ENCODE peak calls at places on chromosomes 2 and 18, in five cellular contexts. J is tibial artery; L is heart left ventricle; A is aorta; R is effector memory CD4-positive, alpha-beta T cell. Z is an unnamed sample.

GRCh38 chr2:149931486-149931885 is 343.9 kb upstream of the MMADHC start:
- DNase-seq in A (no peak), R (no peak), J (no peak), L (no peak), Z (no peak)

GRCh38 chr2:231549446-231550239 is 19.4 kb upstream of the NMUR1 start:
- DNase-seq in J (no peak), A (no peak), R (no peak), L (no peak), Z (no peak)

GRCh38 chr18:3579701-3580100 is 129.7 kb downstream of the TGIF1 start:
- DNase-seq in R (no peak), J (no peak), L (no peak), A (no peak), Z (no peak)

GRCh38 chr2:47031909-47032668 is 116.5 kb upstream of the MCFD2 start:
- DNase-seq in L (no peak), J (no peak), A (no peak), R (no peak), Z (no peak)

GRCh38 chr18:56028514-56028913 is 440.5 kb upstream of the TCF4 start:
- DNase-seq in R (no peak), A (no peak), J (no peak), L (no peak), Z (no peak)

GRCh38 chr2:219078126-219078525 is 17.4 kb upstream of the IHH start:
- DNase-seq in L (no peak), A (no peak), J (no peak), R (no peak), Z (no peak)

GRCh38 chr2:185695711-185696110 is 42.9 kb upstream of the FSIP2 start:
- DNase-seq in R (no peak), L (no peak), A (no peak), J (no peak), Z (no peak)

GRCh38 chr2:195535911-195536522 is 121.0 kb upstream of the SLC39A10 start:
- DNase-seq in L (no peak), A (no peak), R (peak; percentile 47), J (no peak), Z (no peak)

GRCh38 chr2:40403233-40403841 is 48.6 kb downstream of the SLC8A1 start:
- DNase-seq in L (no peak), R (no peak), J (no peak), A (no peak), Z (no peak)

GRCh38 chr2:73986085-73986680 is 1.5 kb downstream of the TET3 start:
- DNase-seq in L (no peak), A (no peak), R (no peak), J (no peak), Z (no peak)

GRCh38 chr2:215460682-215461081 is 24.8 kb upstream of the FN1 start:
- DNase-seq in A (no peak), R (no peak), J (no peak), L (no peak), Z (no peak)

GRCh38 chr18:79494936-79495335 is 99.2 kb downstream of the NFATC1 start:
- DNase-seq in R (no peak), L (peak; percentile 22), A (peak; percentile 42), J (peak; percentile 27), Z (no peak)

GRCh38 chr2:44137872-44138551 is 30.7 kb upstream of the PPM1B start:
- DNase-seq in L (no peak), A (no peak), R (no peak), J (no peak), Z (no peak)

GRCh38 chr2:155372969-155373368 is 674.5 kb downstream of the KCNJ3 start:
- DNase-seq in A (no peak), R (no peak), L (no peak), J (no peak), Z (no peak)

GRCh38 chr2:162333968-162334367 is 10.0 kb upstream of the GCA start:
- DNase-seq in A (no peak), J (no peak), L (no peak), R (no peak), Z (no peak)

GRCh38 chr2:44920751-44921150 is 20.8 kb upstream of the SIX3 start:
- DNase-seq in J (no peak), R (no peak), L (no peak), A (no peak), Z (no peak)

GRCh38 chr2:163878718-163879117 is 142.9 kb upstream of the FIGN start:
- DNase-seq in R (no peak), L (no peak), J (no peak), A (no peak), Z (no peak)

GRCh38 chr2:68726608-68727367 is 7.8 kb upstream of the ARHGAP25 start:
- DNase-seq in L (no peak), J (no peak), A (no peak), R (peak; percentile 58), Z (no peak)

GRCh38 chr2:96864343-96865091 is 5.4 kb downstream of the SEMA4C start:
- DNase-seq in A (no peak), R (no peak), L (peak; percentile 69), J (peak; percentile 64), Z (peak; percentile 89)

GRCh38 chr2:170335351-170335750 is 157.4 kb downstream of the MYO3B start:
- DNase-seq in J (no peak), L (no peak), A (no peak), R (no peak), Z (no peak)

GRCh38 chr18:29351171-29351570 is 1174.2 kb upstream of the CDH2 start:
- DNase-seq in R (no peak), A (no peak), J (no peak), L (no peak), Z (no peak)

GRCh38 chr2:25305197-25305596 is 36.5 kb downstream of the DNMT3A start:
- DNase-seq in R (no peak), A (no peak), J (no peak), L (no peak), Z (no peak)

GRCh38 chr2:240983996-240984498 is 14.4 kb upstream of the SNED1 start:
- DNase-seq in L (no peak), R (no peak), A (peak; percentile 75), J (peak; percentile 57), Z (peak; percentile 45)

GRCh38 chr2:36351291-36352023 is 4.1 kb upstream of the CRIM1 start:
- DNase-seq in L (no peak), R (no peak), J (no peak), A (no peak), Z (no peak)

GRCh38 chr2:19355931-19356544 is 2.4 kb downstream of the OSR1 start:
- DNase-seq in L (no peak), A (peak; percentile 80), R (no peak), J (no peak), Z (no peak)
- H3K27ac ChIP-seq in L (no peak overlapping the region), A (peak overlapping the region; percentile 79), R (no peak overlapping the region), J (peak overlapping the region; percentile 96), Z (no peak overlapping the region)

GRCh38 chr2:78290581-78291214 is 734.8 kb upstream of the REG3G start:
- DNase-seq in A (no peak), J (no peak), R (no peak), L (no peak), Z (no peak)
- H3K4me3 ChIP-seq in A (no peak overlapping the region), J (no peak overlapping the region), R (no peak overlapping the region), L (no peak overlapping the region), Z (no peak overlapping the region)

DNA sequence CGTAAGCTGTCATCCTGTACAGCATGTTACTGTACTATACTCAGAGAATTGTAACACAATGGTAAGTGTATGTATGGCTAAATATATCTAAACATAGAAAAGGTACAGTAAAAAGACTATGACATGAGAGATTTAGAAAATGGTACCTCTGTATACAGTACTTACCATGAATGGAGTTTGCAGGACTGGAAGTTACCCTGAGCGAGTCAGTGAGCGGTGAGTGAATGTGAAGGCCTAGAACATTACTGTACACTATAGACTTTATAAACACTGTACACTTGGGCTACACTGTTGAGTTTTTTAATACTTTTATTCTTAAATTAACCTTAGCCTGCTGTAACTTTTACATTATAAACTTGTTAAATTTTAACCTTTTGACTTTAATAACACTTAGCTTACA is 1.5 kb downstream of the DDX18 start:
- DNase-seq in J (no peak), R (no peak), A (no peak), L (no peak), Z (no peak)
- H3K27ac ChIP-seq in J (no peak overlapping the region), R (peak overlapping the region; percentile 92), A (no peak overlapping the region), L (no peak overlapping the region), Z (no peak overlapping the region)

GRCh38 chr18:75203456-75204261 is 5.3 kb downstream of the PTGR3 start:
- DNase-seq in J (no peak), L (no peak), R (no peak), A (no peak), Z (no peak)

GRCh38 chr18:75205760-75206109 is 3.2 kb downstream of the PTGR3 start:
- DNase-seq in R (no peak), J (no peak), L (no peak), A (no peak), Z (no peak)

GRCh38 chr18:75204262-75204977 is 4.5 kb downstream of the PTGR3 start:
- DNase-seq in J (no peak), L (no peak), A (no peak), R (no peak), Z (no peak)

GRCh38 chr18:75206637-75207297 is 2.2 kb downstream of the PTGR3 start:
- DNase-seq in L (no peak), J (no peak), R (no peak), A (no peak), Z (no peak)

DNA sequence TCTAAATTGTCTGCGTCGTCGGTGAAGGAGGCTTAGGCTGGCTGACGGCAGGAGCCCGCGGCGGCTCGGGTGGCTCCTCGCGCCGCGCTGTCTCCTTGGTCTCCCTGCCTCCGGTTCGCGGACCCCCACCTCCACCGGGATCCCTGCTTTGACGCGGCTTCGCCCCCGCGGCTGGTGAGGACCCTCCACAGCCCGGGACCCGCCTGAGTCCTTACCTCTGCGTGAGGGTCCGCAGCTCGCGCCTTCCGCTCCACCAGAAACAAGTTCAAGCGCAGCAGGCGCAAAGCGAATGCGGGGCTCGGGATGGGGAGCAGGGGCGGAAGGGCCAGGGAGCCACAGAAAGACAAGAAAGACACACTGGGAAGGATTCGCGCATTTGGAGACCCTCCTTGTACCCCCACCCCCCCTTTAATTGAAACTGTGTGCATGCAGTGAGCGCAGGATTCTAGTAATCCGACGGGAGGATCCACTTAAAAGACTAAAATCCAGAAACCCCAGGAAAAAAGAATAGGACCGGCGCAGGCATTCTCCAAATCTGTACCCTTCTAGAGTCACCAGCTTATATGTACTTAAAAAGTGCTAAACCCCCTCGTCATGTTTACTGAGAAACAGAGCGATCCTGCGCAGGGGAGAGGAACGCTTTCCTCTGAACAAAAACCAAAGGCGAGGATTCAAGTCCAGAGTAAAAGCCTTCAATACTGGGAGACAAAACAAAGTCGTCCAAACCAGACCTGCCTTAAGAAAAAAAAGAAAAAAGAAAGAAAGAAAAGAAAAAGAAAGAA is 3.8 kb downstream of the PTGR3 start:
- DNase-seq in R (no peak), A (no peak), J (no peak), L (no peak), Z (no peak)
- H3K4me3 ChIP-seq in R (peak overlapping the region; percentile 47), A (no peak overlapping the region), J (peak overlapping the region; percentile 41), L (peak overlapping the region; percentile 58), Z (peak overlapping the region; percentile 25)

DNA sequence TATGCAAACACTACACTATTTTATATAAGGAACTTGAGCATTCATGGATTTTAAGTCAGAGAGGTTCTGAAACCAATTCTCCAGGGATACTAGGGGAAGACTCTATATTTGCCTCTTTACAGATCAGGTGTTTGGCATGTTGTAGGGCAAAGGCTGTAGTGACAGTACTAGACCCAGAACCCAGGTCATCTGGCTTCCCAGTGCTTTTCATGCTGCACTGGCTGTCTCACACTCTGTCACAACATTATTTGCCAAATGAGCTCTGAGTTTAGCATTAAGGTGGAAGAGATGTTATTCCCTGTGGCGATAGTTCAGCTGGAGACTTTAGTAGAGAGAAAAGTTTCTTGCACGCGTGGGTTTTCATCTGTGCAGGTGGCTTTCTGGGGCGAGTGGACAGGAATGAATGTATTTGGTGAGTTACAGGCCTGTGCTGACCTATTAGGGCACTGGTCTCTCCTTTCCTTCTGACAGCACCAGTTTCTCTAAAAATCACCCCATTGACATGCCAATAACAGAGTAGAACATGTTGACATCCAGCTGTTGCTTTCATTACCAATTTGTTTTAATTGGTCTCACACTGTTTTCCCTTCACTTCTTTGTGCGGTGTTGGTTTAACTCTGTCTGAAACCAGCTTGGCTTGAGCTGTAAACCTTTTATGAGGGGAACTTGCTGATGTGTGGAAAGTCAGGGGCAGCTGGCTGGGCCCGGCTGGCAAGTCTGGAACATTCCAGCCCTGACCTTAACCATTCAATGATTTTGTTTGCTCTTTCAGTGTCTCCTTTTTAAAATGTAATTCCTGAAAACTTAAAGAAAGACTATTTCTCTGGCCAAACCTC is 643.0 kb upstream of the FAM98A start:
- DNase-seq in R (no peak), A (no peak), J (no peak), L (no peak), Z (no peak)
- H3K27ac ChIP-seq in R (no peak overlapping the region), A (no peak overlapping the region), J (no peak overlapping the region), L (no peak overlapping the region), Z (peak overlapping the region; percentile 25)